ENCODE peak calls at places on chromosomes 4 and X, in eight cellular contexts. L is kidney epithelial cell, C is thoracic aorta, Z is body of pancreas, O is IMR-90, J is NCI-H748 treated with DMSO at 0.1 percent for 48 hours, K is AG08396, U is trophoblast cell. I is an unnamed sample.

GRCh38 chr4:142402156-142402555 is 443.9 kb downstream of the INPP4B start:
- DNase-seq in L (no peak), C (no peak), Z (no peak), O (no peak), J (no peak), K (no peak), U (no peak), I (no peak)

GRCh38 chrX:110180176-110180927 is 137.5 kb downstream of the AMMECR1 start:
- DNase-seq in L (no peak), C (no peak), Z (no peak), O (peak; percentile 84), J (no peak), K (peak; percentile 49), U (no peak), I (peak; percentile 76)

GRCh38 chr4:8218371-8219050 is 19.4 kb downstream of the SH3TC1 start:
- DNase-seq in L (no peak), C (no peak), Z (no peak), O (no peak), J (no peak), K (no peak), U (no peak), I (no peak)

GRCh38 chr4:127251423-127251822 is 381.3 kb upstream of the INTU start:
- DNase-seq in L (no peak), C (no peak), Z (no peak), O (peak; percentile 62), J (no peak), K (no peak), U (no peak), I (peak; percentile 48)

GRCh38 chr4:29805871-29806480 is 914.2 kb upstream of the PCDH7 start:
- DNase-seq in L (no peak), C (no peak), Z (no peak), O (no peak), J (peak; percentile 98), K (no peak), U (no peak), I (no peak)

GRCh38 chrX:10496345-10496965 is 123.9 kb downstream of the MID1 start:
- DNase-seq in L (no peak), C (no peak), Z (no peak), O (peak; percentile 91), J (no peak), K (peak; percentile 38), U (no peak), I (peak; percentile 90)

GRCh38 chr4:84874619-84875018 is 91.9 kb downstream of the WDFY3 start:
- DNase-seq in L (no peak), C (no peak), Z (no peak), O (no peak), J (no peak), K (no peak), U (no peak), I (no peak)

GRCh38 chrX:115642304-115642703 is 81.3 kb downstream of the PLS3 start:
- DNase-seq in L (no peak), C (no peak), Z (no peak), O (no peak), J (no peak), K (no peak), U (no peak), I (no peak)

GRCh38 chrX:27915617-27916016 is 65.6 kb downstream of the DCAF8L1 start:
- DNase-seq in L (no peak), C (no peak), Z (no peak), O (peak; percentile 24), J (no peak), K (no peak), U (no peak), I (peak; percentile 50)

I was measured in choroid plexus epithelial cell.